ENCODE peak calls at places on chromosomes 2 and 18, in seven cellular contexts. One of them, this sample, is unnamed.

GRCh38 chr2:191270303-191271178 is 25.3 kb downstream of the MYO1B start:
- DNase-seq in AG04450: no peak
- DNase-seq in mesendoderm: no peak
- DNase-seq in aorta: no peak
- DNase-seq in psoas muscle: no peak
- DNase-seq in epithelial cell of proximal tubule: no peak
- DNase-seq in epithelial cell of esophagus: no peak
- DNase-seq in this sample: no peak

GRCh38 chr2:146370821-146371220 is 1474.0 kb upstream of the ACVR2A start:
- DNase-seq in AG04450: no peak
- DNase-seq in mesendoderm: no peak
- DNase-seq in aorta: no peak
- DNase-seq in psoas muscle: no peak
- DNase-seq in epithelial cell of proximal tubule: no peak
- DNase-seq in epithelial cell of esophagus: no peak
- DNase-seq in this sample: no peak

GRCh38 chr2:159653962-159654361 is 37.6 kb upstream of the BAZ2B start:
- DNase-seq in AG04450: no peak
- DNase-seq in mesendoderm: no peak
- DNase-seq in aorta: no peak
- DNase-seq in psoas muscle: no peak
- DNase-seq in epithelial cell of proximal tubule: no peak
- DNase-seq in epithelial cell of esophagus: no peak
- DNase-seq in this sample: no peak

GRCh38 chr2:162011718-162012564 is 62.1 kb downstream of the DPP4 start:
- DNase-seq in AG04450: no peak
- DNase-seq in mesendoderm: peak
- DNase-seq in aorta: no peak
- DNase-seq in psoas muscle: no peak
- DNase-seq in epithelial cell of proximal tubule: no peak
- DNase-seq in epithelial cell of esophagus: no peak
- DNase-seq in this sample: no peak

GRCh38 chr2:55048925-55049793 is 1.1 kb downstream of the RTN4 start:
- DNase-seq in AG04450: peak
- DNase-seq in mesendoderm: peak
- DNase-seq in aorta: peak
- DNase-seq in psoas muscle: peak
- DNase-seq in epithelial cell of proximal tubule: no peak
- DNase-seq in epithelial cell of esophagus: peak
- DNase-seq in this sample: peak

GRCh38 chr2:112187805-112188596 is 49.8 kb downstream of the FBLN7 start:
- DNase-seq in AG04450: no peak
- DNase-seq in mesendoderm: peak
- DNase-seq in aorta: no peak
- DNase-seq in psoas muscle: no peak
- DNase-seq in epithelial cell of proximal tubule: no peak
- DNase-seq in epithelial cell of esophagus: peak
- DNase-seq in this sample: no peak

GRCh38 chr2:169452080-169452479 is 27.2 kb upstream of the BBS5 start:
- DNase-seq in AG04450: no peak
- DNase-seq in mesendoderm: peak
- DNase-seq in aorta: no peak
- DNase-seq in psoas muscle: no peak
- DNase-seq in epithelial cell of proximal tubule: no peak
- DNase-seq in epithelial cell of esophagus: peak
- DNase-seq in this sample: no peak

GRCh38 chr18:44143054-44143453 is 537.6 kb upstream of the SETBP1 start:
- DNase-seq in AG04450: no peak
- DNase-seq in mesendoderm: no peak
- DNase-seq in aorta: no peak
- DNase-seq in psoas muscle: no peak
- DNase-seq in epithelial cell of proximal tubule: no peak
- DNase-seq in epithelial cell of esophagus: no peak
- DNase-seq in this sample: no peak

GRCh38 chr2:105627530-105627929 is 117.2 kb upstream of the NCK2 start:
- DNase-seq in AG04450: no peak
- DNase-seq in mesendoderm: no peak
- DNase-seq in aorta: no peak
- DNase-seq in psoas muscle: no peak
- DNase-seq in epithelial cell of proximal tubule: no peak
- DNase-seq in epithelial cell of esophagus: no peak
- DNase-seq in this sample: no peak

GRCh38 chr2:188659656-188660406 is 314.3 kb upstream of the COL3A1 start:
- DNase-seq in AG04450: no peak
- DNase-seq in mesendoderm: peak
- DNase-seq in aorta: no peak
- DNase-seq in psoas muscle: no peak
- DNase-seq in epithelial cell of proximal tubule: no peak
- DNase-seq in epithelial cell of esophagus: peak
- DNase-seq in this sample: no peak

GRCh38 chr2:138742446-138743057 is 37.6 kb downstream of the NXPH2 start:
- DNase-seq in AG04450: no peak
- DNase-seq in mesendoderm: no peak
- DNase-seq in aorta: no peak
- DNase-seq in psoas muscle: no peak
- DNase-seq in epithelial cell of proximal tubule: no peak
- DNase-seq in epithelial cell of esophagus: no peak
- DNase-seq in this sample: no peak

GRCh38 chr2:22110244-22110651 is 986.5 kb downstream of the TDRD15 start:
- DNase-seq in AG04450: no peak
- DNase-seq in mesendoderm: peak
- DNase-seq in aorta: no peak
- DNase-seq in psoas muscle: no peak
- DNase-seq in epithelial cell of proximal tubule: no peak
- DNase-seq in epithelial cell of esophagus: no peak
- DNase-seq in this sample: no peak

GRCh38 chr18:36849288-36850011 is 20.5 kb downstream of the KIAA1328 start:
- DNase-seq in AG04450: no peak
- DNase-seq in mesendoderm: no peak
- DNase-seq in aorta: no peak
- DNase-seq in psoas muscle: no peak
- DNase-seq in epithelial cell of proximal tubule: no peak
- DNase-seq in epithelial cell of esophagus: no peak
- DNase-seq in this sample: no peak

GRCh38 chr2:109290887-109291675 is 162.1 kb downstream of the SH3RF3 start:
- DNase-seq in AG04450: peak
- DNase-seq in mesendoderm: no peak
- DNase-seq in aorta: no peak
- DNase-seq in psoas muscle: peak
- DNase-seq in epithelial cell of proximal tubule: no peak
- DNase-seq in epithelial cell of esophagus: no peak
- DNase-seq in this sample: no peak

GRCh38 chr2:39595116-39595515 is 70.6 kb upstream of the TMEM178A start:
- DNase-seq in AG04450: no peak
- DNase-seq in mesendoderm: no peak
- DNase-seq in aorta: no peak
- DNase-seq in psoas muscle: no peak
- DNase-seq in epithelial cell of proximal tubule: no peak
- DNase-seq in epithelial cell of esophagus: no peak
- DNase-seq in this sample: no peak

GRCh38 chr2:106085441-106085911 is 108.6 kb downstream of the UXS1 start:
- DNase-seq in AG04450: peak
- DNase-seq in mesendoderm: peak
- DNase-seq in aorta: no peak
- DNase-seq in psoas muscle: no peak
- DNase-seq in epithelial cell of proximal tubule: no peak
- DNase-seq in epithelial cell of esophagus: peak
- DNase-seq in this sample: peak

GRCh38 chr2:152505495-152505906 is 170.5 kb downstream of the FMNL2 start:
- DNase-seq in AG04450: no peak
- DNase-seq in mesendoderm: no peak
- DNase-seq in aorta: peak
- DNase-seq in psoas muscle: peak
- DNase-seq in epithelial cell of proximal tubule: peak
- DNase-seq in epithelial cell of esophagus: peak
- DNase-seq in this sample: peak

GRCh38 chr18:71994273-71994672 is 549.9 kb downstream of the CBLN2 start:
- DNase-seq in AG04450: no peak
- DNase-seq in mesendoderm: peak
- DNase-seq in aorta: no peak
- DNase-seq in psoas muscle: no peak
- DNase-seq in epithelial cell of proximal tubule: no peak
- DNase-seq in epithelial cell of esophagus: no peak
- DNase-seq in this sample: no peak

GRCh38 chr2:154375625-154376020 is 322.9 kb upstream of the KCNJ3 start:
- DNase-seq in AG04450: no peak
- DNase-seq in mesendoderm: peak
- DNase-seq in aorta: no peak
- DNase-seq in psoas muscle: no peak
- DNase-seq in epithelial cell of proximal tubule: peak
- DNase-seq in epithelial cell of esophagus: peak
- DNase-seq in this sample: no peak

GRCh38 chr2:71995067-71995665 is 152.5 kb downstream of the CYP26B1 start:
- DNase-seq in AG04450: no peak
- DNase-seq in mesendoderm: peak
- DNase-seq in aorta: no peak
- DNase-seq in psoas muscle: no peak
- DNase-seq in epithelial cell of proximal tubule: no peak
- DNase-seq in epithelial cell of esophagus: peak
- DNase-seq in this sample: no peak

GRCh38 chr2:113211226-113212105 is 37.7 kb downstream of the PSD4 start:
- DNase-seq in AG04450: no peak
- DNase-seq in mesendoderm: peak
- DNase-seq in aorta: peak
- DNase-seq in psoas muscle: no peak
- DNase-seq in epithelial cell of proximal tubule: no peak
- DNase-seq in epithelial cell of esophagus: peak
- DNase-seq in this sample: peak

DNA sequence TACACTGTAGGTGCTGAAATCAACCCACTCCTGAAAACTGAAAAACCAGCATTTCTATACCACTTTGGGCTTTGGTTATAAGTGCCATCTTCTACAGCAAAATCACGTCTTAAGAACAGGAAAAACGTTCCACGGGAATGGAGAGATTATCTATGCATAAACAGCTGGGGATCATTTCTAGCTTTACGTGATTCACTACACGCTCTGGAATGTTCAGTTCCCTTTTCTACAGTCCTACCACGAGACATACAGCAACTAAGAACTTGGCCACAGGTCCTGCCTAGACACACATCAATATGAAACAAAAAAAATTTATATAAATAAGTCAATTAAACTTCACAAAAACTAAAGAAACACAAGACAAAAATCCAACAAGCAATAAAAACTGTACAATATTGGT is 3.6 kb downstream of the CXCR4 start:
- DNase-seq in AG04450: no peak
- DNase-seq in mesendoderm: no peak
- DNase-seq in aorta: no peak
- DNase-seq in psoas muscle: no peak
- DNase-seq in epithelial cell of proximal tubule: no peak
- DNase-seq in epithelial cell of esophagus: no peak
- DNase-seq in this sample: no peak
- H3K4me3 ChIP-seq in AG04450: no peak
- H3K4me3 ChIP-seq in mesendoderm: no peak
- H3K4me3 ChIP-seq in aorta: no peak
- H3K4me3 ChIP-seq in psoas muscle: no peak
- H3K4me3 ChIP-seq in epithelial cell of proximal tubule: no peak
- H3K4me3 ChIP-seq in epithelial cell of esophagus: no peak
- H3K4me3 ChIP-seq in this sample: no peak

DNA sequence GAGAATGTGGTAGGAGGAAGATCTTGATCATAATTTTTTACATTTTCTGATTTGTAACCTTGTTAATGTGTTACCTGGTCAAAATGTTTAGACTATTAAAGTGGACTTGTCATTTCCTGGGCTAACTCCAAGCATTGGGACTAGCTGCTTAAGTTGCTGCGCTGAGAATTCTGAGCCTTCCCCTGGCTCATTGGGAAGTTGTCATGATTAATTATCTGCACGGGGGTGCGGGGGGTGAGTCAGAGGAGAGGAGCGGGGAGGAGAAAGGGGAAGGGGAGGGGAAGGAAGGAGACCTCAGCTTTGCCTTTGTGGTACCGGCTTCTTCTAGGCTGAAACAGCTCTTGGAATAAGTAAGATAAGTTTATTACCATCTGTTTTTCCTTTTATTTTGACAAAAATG is 52.9 kb upstream of the APCDD1 start:
- DNase-seq in AG04450: no peak
- DNase-seq in mesendoderm: no peak
- DNase-seq in aorta: no peak
- DNase-seq in psoas muscle: no peak
- DNase-seq in epithelial cell of proximal tubule: no peak
- DNase-seq in epithelial cell of esophagus: peak
- DNase-seq in this sample: no peak
- H3K4me3 ChIP-seq in AG04450: no peak
- H3K4me3 ChIP-seq in mesendoderm: no peak
- H3K4me3 ChIP-seq in aorta: no peak
- H3K4me3 ChIP-seq in psoas muscle: no peak
- H3K4me3 ChIP-seq in epithelial cell of proximal tubule: no peak
- H3K4me3 ChIP-seq in epithelial cell of esophagus: no peak
- H3K4me3 ChIP-seq in this sample: no peak

DNA sequence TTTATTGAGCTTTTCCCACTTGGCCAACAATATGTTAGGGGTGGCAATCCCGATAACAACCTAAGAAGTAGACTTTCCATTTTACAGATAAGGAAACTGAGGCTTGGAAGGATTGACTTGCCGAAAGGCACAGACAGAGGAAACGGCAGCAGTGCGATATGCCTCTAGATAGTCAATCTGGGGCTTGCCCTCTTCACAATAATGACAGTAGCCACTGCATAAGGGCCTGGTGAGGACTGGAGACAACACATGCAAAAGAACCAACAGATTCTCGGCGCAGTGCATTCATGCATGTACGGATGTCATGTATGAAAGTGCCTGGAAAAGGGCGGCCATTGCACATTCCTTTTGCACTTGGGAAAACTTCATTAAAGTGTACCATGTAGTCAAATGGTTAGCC is 811.2 kb downstream of the RNF144A start:
- DNase-seq in AG04450: no peak
- DNase-seq in mesendoderm: no peak
- DNase-seq in aorta: no peak
- DNase-seq in psoas muscle: no peak
- DNase-seq in epithelial cell of proximal tubule: no peak
- DNase-seq in epithelial cell of esophagus: no peak
- DNase-seq in this sample: no peak
- H3K4me3 ChIP-seq in AG04450: no peak
- H3K4me3 ChIP-seq in mesendoderm: no peak
- H3K4me3 ChIP-seq in aorta: no peak
- H3K4me3 ChIP-seq in psoas muscle: no peak
- H3K4me3 ChIP-seq in epithelial cell of proximal tubule: no peak
- H3K4me3 ChIP-seq in epithelial cell of esophagus: no peak
- H3K4me3 ChIP-seq in this sample: no peak

GRCh38 chr2:164842624-164842966 is 972 bp upstream of the COBLL1 start:
- DNase-seq in AG04450: no peak
- DNase-seq in mesendoderm: no peak
- DNase-seq in aorta: no peak
- DNase-seq in psoas muscle: no peak
- DNase-seq in epithelial cell of proximal tubule: no peak
- DNase-seq in epithelial cell of esophagus: no peak
- DNase-seq in this sample: no peak
- H3K4me3 ChIP-seq in AG04450: no peak
- H3K4me3 ChIP-seq in mesendoderm: no peak
- H3K4me3 ChIP-seq in aorta: peak
- H3K4me3 ChIP-seq in psoas muscle: peak
- H3K4me3 ChIP-seq in epithelial cell of proximal tubule: peak
- H3K4me3 ChIP-seq in epithelial cell of esophagus: peak
- H3K4me3 ChIP-seq in this sample: peak